ENCODE peak calls at places on chromosome 20, in five cellular contexts. Z is HT1080; J is central memory CD4-positive, alpha-beta T cell; U is WERI-Rb-1; H is RPMI8226. E is an unnamed sample.

GRCh38 chr20:9723501-9723900 is 115.4 kb downstream of the PAK5 start:
- DNase-seq in Z (no peak), J (no peak), U (no peak), H (no peak), E (no peak)

GRCh38 chr20:22775671-22776139 is 191.3 kb upstream of the FOXA2 start:
- DNase-seq in Z (peak; percentile 94), J (no peak), U (no peak), H (no peak), E (peak; percentile 97)

GRCh38 chr20:48986899-48987298 is 59.2 kb upstream of the CSE1L start:
- DNase-seq in Z (no peak), J (no peak), U (no peak), H (peak; percentile 8), E (no peak)

GRCh38 chr20:46458891-46459750 is 52.7 kb upstream of the ELMO2 start:
- DNase-seq in Z (no peak), J (no peak), U (peak; percentile 78), H (no peak), E (peak; percentile 66)

GRCh38 chr20:35394271-35394670 is 17.5 kb downstream of the UQCC1 start:
- DNase-seq in Z (no peak), J (no peak), U (no peak), H (no peak), E (peak; percentile 33)

GRCh38 chr20:53611449-53611894 is 17.8 kb upstream of the ZNF217 start:
- DNase-seq in Z (peak; percentile 94), J (no peak), U (no peak), H (peak; percentile 39), E (peak; percentile 96)

GRCh38 chr20:11261533-11262000 is 587.8 kb upstream of the JAG1 start:
- DNase-seq in Z (peak; percentile 95), J (no peak), U (no peak), H (no peak), E (peak; percentile 97)

GRCh38 chr20:13492001-13492480 is 146.7 kb downstream of the TASP1 start:
- DNase-seq in Z (no peak), J (no peak), U (no peak), H (no peak), E (peak; percentile 37)

GRCh38 chr20:59770851-59771250 is 162.6 kb downstream of the SYCP2 start:
- DNase-seq in Z (no peak), J (no peak), U (no peak), H (no peak), E (no peak)